ENCODE peak calls at places on chromosomes 6 and 20, in four cellular contexts. S is stimulated activated CD4-positive, alpha-beta T cell treated with anti-CD3 and anti-CD28 coated beads, TNF-alpha, amount 100 ng/mL, for 1 hour; L is bronchial epithelial cell; Y is MV-4-11. C is an unnamed sample.

GRCh38 chr6:89475634-89476033 is 42.7 kb downstream of the ANKRD6 start:
- DNase-seq in S (no peak), L (no peak), Y (peak), C (peak)

GRCh38 chr6:36170704-36171103 is 25.8 kb upstream of the BRPF3 start:
- DNase-seq in S (no peak), L (no peak), Y (no peak), C (no peak)

GRCh38 chr20:20815711-20816455 is 103.4 kb upstream of the RALGAPA2 start:
- DNase-seq in S (no peak), L (peak), Y (no peak), C (no peak)

GRCh38 chr20:25553819-25554296 is 31.5 kb downstream of the NINL start:
- DNase-seq in S (no peak), L (no peak), Y (no peak), C (no peak)

GRCh38 chr6:169722362-169723199 is 1.7 kb downstream of the PHF10 start:
- DNase-seq in S (no peak), L (peak), Y (peak), C (peak)

GRCh38 chr6:52020961-52021570 is 66.3 kb downstream of the PKHD1 start:
- DNase-seq in S (no peak), L (peak), Y (no peak), C (no peak)

GRCh38 chr6:27208042-27208441 is 39.5 kb upstream of the PRSS16 start:
- DNase-seq in S (no peak), L (no peak), Y (no peak), C (no peak)

GRCh38 chr6:21915707-21916399 is 322.3 kb downstream of the SOX4 start:
- DNase-seq in S (no peak), L (peak), Y (no peak), C (no peak)

GRCh38 chr6:83708970-83709747 is at the start of gene SNAP91:
- DNase-seq in S (no peak), L (no peak), Y (no peak), C (no peak)

GRCh38 chr6:10837692-10837996 is 695 bp downstream of the MAK start:
- DNase-seq in S (no peak), L (no peak), Y (no peak), C (no peak)

GRCh38 chr6:108578595-108579038 is 17.9 kb downstream of the FOXO3 start:
- DNase-seq in S (no peak), L (no peak), Y (no peak), C (no peak)

GRCh38 chr6:23394699-23395098 is 731.3 kb upstream of the NRSN1 start:
- DNase-seq in S (no peak), L (no peak), Y (no peak), C (no peak)

GRCh38 chr6:43972915-43973304 is 154.3 kb downstream of the MRPL14 start:
- DNase-seq in S (no peak), L (peak), Y (no peak), C (no peak)

GRCh38 chr6:39520411-39520810 is 197.9 kb upstream of the KCNK16 start:
- DNase-seq in S (no peak), L (no peak), Y (peak), C (no peak)

GRCh38 chr20:11995750-11996567 is 78.3 kb downstream of the BTBD3 start:
- DNase-seq in S (no peak), L (no peak), Y (peak), C (no peak)

GRCh38 chr20:32201296-32201976 is 6.1 kb downstream of the PLAGL2 start:
- DNase-seq in S (no peak), L (peak), Y (no peak), C (no peak)

GRCh38 chr20:48703107-48703506 is 124.7 kb downstream of the PREX1 start:
- DNase-seq in S (no peak), L (no peak), Y (no peak), C (no peak)

GRCh38 chr6:21987501-21987957 is 309.3 kb downstream of the PRL start:
- DNase-seq in S (no peak), L (peak), Y (peak), C (peak)

GRCh38 chr6:137846772-137847313 is 20.2 kb upstream of the TNFAIP3 start:
- DNase-seq in S (no peak), L (no peak), Y (peak), C (peak)

GRCh38 chr20:44618318-44618731 is 33.2 kb downstream of the ADA start:
- DNase-seq in S (peak), L (no peak), Y (no peak), C (no peak)

GRCh38 chr6:40819182-40819834 is 219.7 kb downstream of the UNC5CL start:
- DNase-seq in S (no peak), L (no peak), Y (no peak), C (no peak)

GRCh38 chr6:81900616-81901015 is 148.1 kb upstream of the TENT5A start:
- DNase-seq in S (no peak), L (no peak), Y (no peak), C (no peak)

GRCh38 chr6:47922391-47922790 is 140.6 kb downstream of the OPN5 start:
- DNase-seq in S (no peak), L (no peak), Y (no peak), C (no peak)

GRCh38 chr20:39823239-39823638 is 861.1 kb downstream of the DHX35 start:
- DNase-seq in S (no peak), L (no peak), Y (no peak), C (no peak)

GRCh38 chr20:8562356-8562755 is 430.3 kb downstream of the PLCB1 start:
- DNase-seq in S (no peak), L (no peak), Y (no peak), C (no peak)

GRCh38 chr6:11366183-11366933 is 133.9 kb upstream of the NEDD9 start:
- DNase-seq in S (no peak), L (no peak), Y (peak), C (no peak)

GRCh38 chr6:142728367-142728766 is 216.6 kb downstream of the HIVEP2 start:
- DNase-seq in S (no peak), L (peak), Y (no peak), C (no peak)

GRCh38 chr6:87154641-87155271 is 609 bp upstream of the ZNF292 start:
- DNase-seq in S (no peak), L (peak), Y (peak), C (peak)

C was measured in KG1.